ENCODE peak calls at places on chromosomes 5 and 9, in four cellular contexts. U is HepG2; S is GM23338; L is CD8-positive, alpha-beta T cell. A is an unnamed sample.

GRCh38 chr5:43039468-43040286 is 442 bp downstream of the ANXA2R start:
- DNase-seq in U (peak; percentile 50), S (peak; percentile 60), L (peak; percentile 75), A (peak; percentile 86)

GRCh38 chr5:141604318-141604717 is 14.5 kb downstream of the DIAPH1 start:
- DNase-seq in U (peak; percentile 68), S (peak; percentile 67), L (peak; percentile 27), A (no peak)

GRCh38 chr9:96856363-96857286 is 2.3 kb upstream of the ZNF782 start:
- DNase-seq in U (peak; percentile 84), S (peak; percentile 92), L (peak; percentile 75), A (peak; percentile 92)

GRCh38 chr5:135031813-135032612 is 2.0 kb downstream of the PITX1 start:
- DNase-seq in U (peak; percentile 43), S (no peak), L (no peak), A (no peak)

GRCh38 chr5:147874910-147875367 is 3.6 kb upstream of the SCGB3A2 start:
- DNase-seq in U (no peak), S (peak; percentile 90), L (no peak), A (peak; percentile 84)

GRCh38 chr9:96661711-96662110 is 6.6 kb upstream of the PRXL2C start:
- DNase-seq in U (no peak), S (peak; percentile 7), L (no peak), A (peak; percentile 46)

GRCh38 chr9:91120200-91120599 is 241.5 kb downstream of the AUH start:
- DNase-seq in U (no peak), S (no peak), L (no peak), A (no peak)

GRCh38 chr9:112784020-112784788 is 33.6 kb downstream of the SNX30 start:
- DNase-seq in U (no peak), S (peak; percentile 73), L (no peak), A (peak; percentile 79)

GRCh38 chr9:90870646-90871326 is 69.2 kb downstream of the SYK start:
- DNase-seq in U (peak; percentile 25), S (peak; percentile 62), L (peak; percentile 43), A (peak; percentile 59)

GRCh38 chr5:28344803-28345433 is 1306.5 kb upstream of the CDH9 start:
- DNase-seq in U (peak; percentile 35), S (peak; percentile 90), L (no peak), A (peak; percentile 51)

GRCh38 chr5:476814-477175 is 33.8 kb downstream of the EXOC3 start:
- DNase-seq in U (no peak), S (no peak), L (no peak), A (no peak)

GRCh38 chr5:5318426-5319205 is 103.9 kb upstream of the ICE1 start:
- DNase-seq in U (no peak), S (no peak), L (no peak), A (no peak)

GRCh38 chr9:72718503-72718902 is 197.1 kb downstream of the TMC1 start:
- DNase-seq in U (no peak), S (peak; percentile 37), L (no peak), A (peak; percentile 64)

GRCh38 chr9:7454490-7455110 is 345.0 kb downstream of the DMAC1 start:
- DNase-seq in U (no peak), S (no peak), L (no peak), A (no peak)

GRCh38 chr9:116656977-116657376 is 30.1 kb upstream of the TRIM32 start:
- DNase-seq in U (no peak), S (no peak), L (no peak), A (no peak)

GRCh38 chr5:98401645-98402044 is 371.8 kb upstream of the RGMB start:
- DNase-seq in U (no peak), S (no peak), L (no peak), A (no peak)

GRCh38 chr5:123124495-123125171 is 35.6 kb downstream of the PRDM6 start:
- DNase-seq in U (no peak), S (no peak), L (no peak), A (no peak)

GRCh38 chr9:78213696-78214095 is 22.2 kb upstream of the CEP78 start:
- DNase-seq in U (peak; percentile 5), S (peak; percentile 45), L (no peak), A (no peak)

GRCh38 chr5:75050415-75050814 is 1.9 kb downstream of the GCNT4 start:
- DNase-seq in U (peak; percentile 30), S (peak; percentile 88), L (peak; percentile 24), A (peak; percentile 84)

GRCh38 chr5:34881246-34881645 is 34.1 kb downstream of the RAD1 start:
- DNase-seq in U (no peak), S (no peak), L (no peak), A (no peak)

GRCh38 chr5:16975950-16976624 is 40.0 kb upstream of the MYO10 start:
- DNase-seq in U (no peak), S (no peak), L (no peak), A (no peak)

GRCh38 chr5:52283221-52283620 is 504.5 kb upstream of the ITGA1 start:
- DNase-seq in U (no peak), S (no peak), L (no peak), A (no peak)

GRCh38 chr5:133316346-133317343 is 264.8 kb downstream of the HSPA4 start:
- DNase-seq in U (peak; percentile 27), S (peak; percentile 79), L (no peak), A (peak; percentile 91)

GRCh38 chr9:107358867-107359440 is 75.9 kb downstream of the RAD23B start:
- DNase-seq in U (no peak), S (no peak), L (no peak), A (no peak)

GRCh38 chr9:87685431-87685830 is 40.5 kb upstream of the CTSL start:
- DNase-seq in U (no peak), S (no peak), L (no peak), A (peak; percentile 12)

DNA sequence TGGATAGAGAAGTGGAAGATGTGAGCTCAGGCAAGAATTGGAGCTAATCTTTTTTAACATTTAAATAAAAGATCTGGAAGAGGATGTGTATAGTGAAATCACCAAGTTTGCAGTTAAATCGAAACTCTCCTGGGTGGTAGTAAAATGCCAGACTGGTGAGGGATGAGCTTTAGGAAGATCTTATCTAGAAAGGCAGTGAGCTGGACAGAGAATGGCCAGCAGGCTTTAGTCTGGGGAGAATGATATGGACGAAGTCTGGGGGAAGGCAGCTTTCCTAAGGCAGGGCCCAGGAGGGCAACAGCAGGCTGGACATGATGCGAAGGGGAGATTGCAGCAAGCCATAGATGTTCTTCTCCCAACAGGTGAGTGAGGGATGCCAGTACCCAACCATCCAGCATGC is 25.6 kb downstream of the UNC5A start:
- DNase-seq in U (no peak), S (no peak), L (no peak), A (no peak)
- H3K27me3 ChIP-seq in U (peaks cover 11% of the 10 kb centered on the region), S (peaks cover 9% of the 10 kb centered on the region), L (no peaks in the 10 kb centered on the region), A (peaks cover 41% of the 10 kb centered on the region)

DNA sequence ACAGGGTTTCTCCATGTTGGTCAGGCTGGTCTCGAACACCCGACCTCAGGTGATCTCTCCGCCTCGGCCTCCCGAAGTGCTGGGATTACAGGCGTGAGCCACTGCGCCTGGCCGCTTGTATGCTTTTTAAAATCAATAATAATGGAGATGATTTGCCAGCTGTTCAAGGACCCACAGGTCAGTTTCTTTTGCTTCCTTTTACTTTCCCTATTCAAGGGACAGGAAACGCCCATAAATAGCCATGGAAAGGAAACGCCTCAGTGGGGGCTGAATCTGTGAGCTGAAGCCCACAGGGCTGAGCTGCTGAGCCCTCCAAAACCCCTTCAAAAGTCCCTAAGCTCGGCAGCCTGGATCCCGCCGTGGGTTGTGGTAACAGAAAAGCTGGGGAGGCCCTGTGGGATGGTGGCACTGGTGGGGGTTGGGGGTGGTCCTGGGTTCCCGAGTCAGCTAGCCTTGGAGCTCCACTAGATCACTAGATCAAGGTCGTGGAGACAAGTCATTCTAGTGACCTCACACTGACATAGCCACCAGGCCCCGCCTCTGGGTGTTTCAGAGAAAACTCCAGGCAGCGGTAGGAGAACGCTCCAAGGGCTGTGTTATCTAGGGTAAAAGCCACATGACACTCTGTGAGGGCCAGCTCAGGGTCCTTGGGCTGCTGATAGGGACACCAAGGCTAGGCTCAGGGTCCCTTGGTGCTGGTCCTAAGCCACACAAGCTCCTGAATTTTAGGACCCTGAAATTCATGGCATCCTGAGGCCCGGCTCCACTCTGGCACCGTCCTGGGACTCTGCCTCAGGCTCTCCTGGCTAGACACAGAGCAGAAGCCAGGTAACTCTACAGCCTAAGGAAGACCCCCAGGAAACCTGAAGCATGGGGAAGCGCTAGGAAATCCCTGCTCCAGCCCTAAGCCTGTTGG is 18.0 kb upstream of the DUSP1 start:
- DNase-seq in U (peak; percentile 85), S (no peak), L (no peak), A (peak; percentile 79)
- H3K4me3 ChIP-seq in U (peak overlapping the region; percentile 62), S (no peak overlapping the region), L (no peak overlapping the region), A (no peak overlapping the region)

DNA sequence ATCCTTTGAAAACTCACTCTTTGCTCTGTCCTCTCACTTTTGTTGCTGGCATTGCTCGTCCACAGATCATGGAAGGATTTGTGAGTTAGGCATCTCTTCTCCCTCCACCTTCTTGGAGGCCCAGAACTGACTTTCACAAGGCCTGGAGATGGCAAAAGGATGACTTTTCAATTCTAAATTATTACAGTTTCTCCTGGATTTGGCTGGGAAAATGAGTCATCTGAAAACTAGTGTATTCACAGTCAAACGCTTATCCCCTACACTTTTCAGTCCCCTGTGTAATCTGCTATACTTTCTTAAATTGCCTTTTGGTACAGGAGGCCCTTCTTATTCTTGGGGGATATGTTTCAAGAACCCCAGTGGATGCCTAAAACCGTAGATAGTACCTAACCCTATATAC is 35.6 kb downstream of the ADRA1B start:
- DNase-seq in U (no peak), S (no peak), L (no peak), A (no peak)
- H3K27me3 ChIP-seq in U (peaks cover 4% of the 10 kb centered on the region), S (no peaks in the 10 kb centered on the region), L (no peaks in the 10 kb centered on the region), A (peaks cover 41% of the 10 kb centered on the region)

GRCh38 chr9:129597355-129598088 is 23.4 kb downstream of the C9orf50 start:
- DNase-seq in U (peak; percentile 93), S (peak; percentile 79), L (peak; percentile 19), A (peak; percentile 88)
- H3K4me3 ChIP-seq in U (peak overlapping the region; percentile 76), S (peak overlapping the region; percentile 89), L (peak overlapping the region; percentile 32), A (peak overlapping the region; percentile 82)

GRCh38 chr5:93592866-93593265 is 9.8 kb downstream of the NR2F1 start:
- DNase-seq in U (no peak), S (no peak), L (no peak), A (no peak)
- H3K27me3 ChIP-seq in U (no peaks in the 10 kb centered on the region), S (peaks cover 100% of the 10 kb centered on the region), L (peaks cover 63% of the 10 kb centered on the region), A (peaks cover 100% of the 10 kb centered on the region)

GRCh38 chr5:96245401-96246091 is 187.5 kb downstream of the PCSK1 start:
- DNase-seq in U (peak; percentile 93), S (no peak), L (no peak), A (no peak)

GRCh38 chr5:96247097-96247675 is 185.9 kb downstream of the PCSK1 start:
- DNase-seq in U (no peak), S (no peak), L (no peak), A (peak; percentile 54)

GRCh38 chr5:96247733-96248132 is 185.3 kb downstream of the PCSK1 start:
- DNase-seq in U (no peak), S (no peak), L (no peak), A (no peak)

GRCh38 chr5:96250782-96251181 is 182.3 kb downstream of the PCSK1 start:
- DNase-seq in U (no peak), S (no peak), L (no peak), A (no peak)

DNA sequence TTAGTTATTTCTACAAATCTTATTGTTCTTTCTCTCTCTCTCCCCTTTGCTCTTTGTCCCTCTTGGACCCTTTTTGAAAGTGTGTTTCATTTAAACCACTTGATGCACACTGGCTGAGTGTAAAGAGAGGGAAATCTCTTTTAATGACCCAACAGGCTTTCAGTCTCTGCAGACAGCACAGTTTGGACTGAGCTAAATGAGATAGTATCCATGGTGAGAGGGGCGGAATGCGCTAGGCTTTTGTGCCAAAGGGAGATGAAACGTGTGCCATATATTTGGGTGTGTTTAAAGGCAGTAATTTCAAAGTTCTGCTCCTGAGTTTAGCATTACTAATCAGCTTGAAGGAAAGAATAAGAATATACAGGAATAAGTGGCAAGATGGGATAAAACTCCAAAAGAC is 184.9 kb downstream of the PCSK1 start:
- DNase-seq in U (no peak), S (no peak), L (no peak), A (no peak)
- H3K4me3 ChIP-seq in U (no peak overlapping the region), S (no peak overlapping the region), L (no peak overlapping the region), A (no peak overlapping the region)